ENCODE peak calls at places on chromosomes 13 and 19, in nine cellular contexts. One of them, this sample, is unnamed. For H3K4me1, the result is how much of the 10 kb centered on the place peaks cover.

GRCh38 chr19:40217921-40218890 is at the start of gene TTC9B:
- DNase-seq in ovary: no peak
- DNase-seq in stomach: no peak
- DNase-seq in IMR-90: no peak
- DNase-seq in CD8-positive, alpha-beta T cell: peak
- DNase-seq in right lobe of liver: no peak
- DNase-seq in cardiac muscle cell: no peak
- DNase-seq in fibroblast of lung: no peak
- DNase-seq in GM23248: peak
- DNase-seq in this sample: no peak

GRCh38 chr19:38759590-38760003 is 13.7 kb downstream of the LGALS7 start:
- DNase-seq in CD8-positive, alpha-beta T cell: no peak
- DNase-seq in cardiac muscle cell: peak
- DNase-seq in stomach: peak
- DNase-seq in fibroblast of lung: no peak
- DNase-seq in GM23248: no peak
- DNase-seq in right lobe of liver: peak
- DNase-seq in IMR-90: no peak
- DNase-seq in ovary: no peak
- DNase-seq in this sample: peak

GRCh38 chr19:35545855-35546381 is 492 bp downstream of the TMEM147 start:
- DNase-seq in fibroblast of lung: peak
- DNase-seq in IMR-90: no peak
- DNase-seq in cardiac muscle cell: peak
- DNase-seq in stomach: peak
- DNase-seq in right lobe of liver: peak
- DNase-seq in CD8-positive, alpha-beta T cell: peak
- DNase-seq in ovary: peak
- DNase-seq in GM23248: peak
- DNase-seq in this sample: peak

GRCh38 chr13:66503890-66504289 is 726.2 kb downstream of the PCDH9 start:
- DNase-seq in right lobe of liver: no peak
- DNase-seq in fibroblast of lung: no peak
- DNase-seq in cardiac muscle cell: no peak
- DNase-seq in ovary: no peak
- DNase-seq in CD8-positive, alpha-beta T cell: no peak
- DNase-seq in stomach: no peak
- DNase-seq in IMR-90: no peak
- DNase-seq in GM23248: no peak
- DNase-seq in this sample: no peak

GRCh38 chr19:2758601-2759313 is 18.9 kb upstream of the SLC39A3 start:
- DNase-seq in right lobe of liver: no peak
- DNase-seq in IMR-90: no peak
- DNase-seq in ovary: no peak
- DNase-seq in stomach: no peak
- DNase-seq in CD8-positive, alpha-beta T cell: no peak
- DNase-seq in GM23248: no peak
- DNase-seq in fibroblast of lung: no peak
- DNase-seq in cardiac muscle cell: no peak
- DNase-seq in this sample: no peak

GRCh38 chr19:29524912-29525870 is 603 bp upstream of the VSTM2B start:
- DNase-seq in cardiac muscle cell: no peak
- DNase-seq in stomach: no peak
- DNase-seq in right lobe of liver: no peak
- DNase-seq in fibroblast of lung: no peak
- DNase-seq in IMR-90: no peak
- DNase-seq in GM23248: no peak
- DNase-seq in ovary: no peak
- DNase-seq in CD8-positive, alpha-beta T cell: no peak
- DNase-seq in this sample: no peak

GRCh38 chr19:30686252-30686762 is 314.1 kb downstream of the ZNF536 start:
- DNase-seq in IMR-90: no peak
- DNase-seq in cardiac muscle cell: peak
- DNase-seq in fibroblast of lung: peak
- DNase-seq in CD8-positive, alpha-beta T cell: no peak
- DNase-seq in right lobe of liver: no peak
- DNase-seq in stomach: no peak
- DNase-seq in GM23248: peak
- DNase-seq in ovary: peak
- DNase-seq in this sample: no peak

GRCh38 chr13:64767054-64767453 is 2463.1 kb downstream of the PCDH9 start:
- DNase-seq in right lobe of liver: no peak
- DNase-seq in GM23248: no peak
- DNase-seq in fibroblast of lung: no peak
- DNase-seq in stomach: no peak
- DNase-seq in cardiac muscle cell: no peak
- DNase-seq in ovary: no peak
- DNase-seq in CD8-positive, alpha-beta T cell: no peak
- DNase-seq in IMR-90: no peak
- DNase-seq in this sample: no peak

GRCh38 chr19:10378124-10378523 is 2.2 kb downstream of the TYK2 start:
- DNase-seq in IMR-90: no peak
- DNase-seq in GM23248: peak
- DNase-seq in cardiac muscle cell: no peak
- DNase-seq in right lobe of liver: no peak
- DNase-seq in stomach: no peak
- DNase-seq in fibroblast of lung: no peak
- DNase-seq in ovary: no peak
- DNase-seq in CD8-positive, alpha-beta T cell: no peak
- DNase-seq in this sample: no peak

GRCh38 chr19:18416778-18417249 is 2.4 kb upstream of the SSBP4 start:
- DNase-seq in ovary: peak
- DNase-seq in IMR-90: peak
- DNase-seq in GM23248: peak
- DNase-seq in fibroblast of lung: peak
- DNase-seq in CD8-positive, alpha-beta T cell: peak
- DNase-seq in stomach: peak
- DNase-seq in cardiac muscle cell: peak
- DNase-seq in right lobe of liver: peak
- DNase-seq in this sample: no peak
- H3K4me1 ChIP-seq in ovary: under half
- H3K4me1 ChIP-seq in IMR-90: under half
- H3K4me1 ChIP-seq in GM23248: half or more
- H3K4me1 ChIP-seq in fibroblast of lung: under half
- H3K4me1 ChIP-seq in CD8-positive, alpha-beta T cell: half or more
- H3K4me1 ChIP-seq in stomach: half or more
- H3K4me1 ChIP-seq in cardiac muscle cell: under half
- H3K4me1 ChIP-seq in right lobe of liver: under half
- H3K4me1 ChIP-seq in this sample: half or more

DNA sequence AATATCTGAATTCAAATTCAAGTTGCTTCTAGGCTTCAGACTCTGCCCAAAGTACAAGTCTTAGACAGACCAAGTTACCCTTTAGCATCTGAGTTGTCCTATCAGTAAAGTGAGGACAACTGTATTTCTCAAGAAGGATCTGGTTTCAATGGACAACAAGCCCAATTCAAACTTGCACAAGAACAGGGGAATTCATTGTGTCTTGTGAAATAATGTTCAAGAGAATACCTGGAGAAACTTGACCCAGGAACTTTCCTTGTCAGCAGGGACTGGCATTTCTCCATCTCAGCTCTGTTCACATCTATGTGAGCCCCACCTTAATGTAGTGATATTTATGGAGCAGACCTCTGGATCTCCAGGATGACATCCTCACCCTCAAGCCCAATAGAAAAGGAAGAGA is 894.9 kb upstream of the SLC10A2 start:
- DNase-seq in stomach: no peak
- DNase-seq in CD8-positive, alpha-beta T cell: no peak
- DNase-seq in GM23248: no peak
- DNase-seq in right lobe of liver: no peak
- DNase-seq in ovary: no peak
- DNase-seq in cardiac muscle cell: no peak
- DNase-seq in IMR-90: no peak
- DNase-seq in fibroblast of lung: no peak
- DNase-seq in this sample: no peak
- H3K4me1 ChIP-seq in stomach: under half
- H3K4me1 ChIP-seq in CD8-positive, alpha-beta T cell: under half
- H3K4me1 ChIP-seq in GM23248: under half
- H3K4me1 ChIP-seq in right lobe of liver: under half
- H3K4me1 ChIP-seq in ovary: under half
- H3K4me1 ChIP-seq in cardiac muscle cell: under half
- H3K4me1 ChIP-seq in IMR-90: under half
- H3K4me1 ChIP-seq in fibroblast of lung: under half
- H3K4me1 ChIP-seq in this sample: under half

GRCh38 chr19:13834308-13834790 is 39.1 kb downstream of the ZSWIM4 start:
- DNase-seq in IMR-90: peak
- DNase-seq in right lobe of liver: no peak
- DNase-seq in ovary: no peak
- DNase-seq in stomach: no peak
- DNase-seq in fibroblast of lung: no peak
- DNase-seq in GM23248: peak
- DNase-seq in cardiac muscle cell: peak
- DNase-seq in CD8-positive, alpha-beta T cell: peak
- DNase-seq in this sample: no peak
- H3K4me1 ChIP-seq in IMR-90: under half
- H3K4me1 ChIP-seq in right lobe of liver: under half
- H3K4me1 ChIP-seq in ovary: under half
- H3K4me1 ChIP-seq in stomach: half or more
- H3K4me1 ChIP-seq in fibroblast of lung: under half
- H3K4me1 ChIP-seq in GM23248: under half
- H3K4me1 ChIP-seq in cardiac muscle cell: under half
- H3K4me1 ChIP-seq in CD8-positive, alpha-beta T cell: half or more
- H3K4me1 ChIP-seq in this sample: under half

GRCh38 chr13:47934371-47934770 is 66.7 kb downstream of the SUCLA2 start:
- DNase-seq in cardiac muscle cell: no peak
- DNase-seq in IMR-90: no peak
- DNase-seq in CD8-positive, alpha-beta T cell: no peak
- DNase-seq in fibroblast of lung: no peak
- DNase-seq in stomach: no peak
- DNase-seq in ovary: no peak
- DNase-seq in GM23248: no peak
- DNase-seq in right lobe of liver: no peak
- DNase-seq in this sample: no peak
- H3K4me1 ChIP-seq in cardiac muscle cell: under half
- H3K4me1 ChIP-seq in IMR-90: under half
- H3K4me1 ChIP-seq in CD8-positive, alpha-beta T cell: under half
- H3K4me1 ChIP-seq in fibroblast of lung: under half
- H3K4me1 ChIP-seq in stomach: under half
- H3K4me1 ChIP-seq in ovary: under half
- H3K4me1 ChIP-seq in GM23248: under half
- H3K4me1 ChIP-seq in right lobe of liver: under half
- H3K4me1 ChIP-seq in this sample: under half

GRCh38 chr13:44300895-44301638 is 72.6 kb upstream of the SERP2 start:
- DNase-seq in right lobe of liver: peak
- DNase-seq in cardiac muscle cell: peak
- DNase-seq in CD8-positive, alpha-beta T cell: no peak
- DNase-seq in ovary: peak
- DNase-seq in IMR-90: peak
- DNase-seq in stomach: peak
- DNase-seq in fibroblast of lung: peak
- DNase-seq in GM23248: peak
- DNase-seq in this sample: no peak
- H3K4me1 ChIP-seq in right lobe of liver: under half
- H3K4me1 ChIP-seq in cardiac muscle cell: under half
- H3K4me1 ChIP-seq in CD8-positive, alpha-beta T cell: under half
- H3K4me1 ChIP-seq in ovary: under half
- H3K4me1 ChIP-seq in IMR-90: under half
- H3K4me1 ChIP-seq in stomach: under half
- H3K4me1 ChIP-seq in fibroblast of lung: under half
- H3K4me1 ChIP-seq in GM23248: under half
- H3K4me1 ChIP-seq in this sample: under half

DNA sequence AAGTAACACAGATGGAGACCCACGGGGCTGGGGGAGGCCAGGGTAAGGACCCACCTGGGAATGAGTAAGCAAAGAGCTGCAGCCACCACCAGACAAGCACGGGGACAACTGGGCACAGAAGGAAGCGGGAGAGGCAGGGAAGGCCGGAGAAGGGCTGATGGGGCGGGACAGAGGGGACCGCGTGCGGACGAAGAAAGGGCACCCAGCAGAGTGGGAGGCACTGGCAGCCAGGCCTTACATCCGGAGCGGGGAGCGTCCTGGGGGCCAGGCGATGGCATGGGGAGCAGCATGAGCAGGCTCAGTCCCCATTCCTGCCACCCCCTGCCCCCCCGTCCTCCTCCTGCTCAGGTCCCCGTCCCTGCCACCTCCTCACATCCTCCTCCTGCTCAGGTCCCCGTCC is 3.0 kb downstream of the PROZ start:
- DNase-seq in fibroblast of lung: no peak
- DNase-seq in ovary: no peak
- DNase-seq in right lobe of liver: no peak
- DNase-seq in cardiac muscle cell: no peak
- DNase-seq in CD8-positive, alpha-beta T cell: no peak
- DNase-seq in GM23248: no peak
- DNase-seq in stomach: no peak
- DNase-seq in IMR-90: no peak
- DNase-seq in this sample: no peak
- H3K4me1 ChIP-seq in fibroblast of lung: under half
- H3K4me1 ChIP-seq in ovary: under half
- H3K4me1 ChIP-seq in right lobe of liver: under half
- H3K4me1 ChIP-seq in cardiac muscle cell: under half
- H3K4me1 ChIP-seq in CD8-positive, alpha-beta T cell: under half
- H3K4me1 ChIP-seq in GM23248: under half
- H3K4me1 ChIP-seq in stomach: under half
- H3K4me1 ChIP-seq in IMR-90: under half
- H3K4me1 ChIP-seq in this sample: under half